ENCODE peak calls at places on chromosomes 16 and 17, in six cellular contexts. K is MM.1S; C is neural progenitor cell; V is effector memory CD4-positive, alpha-beta T cell; F is ovary; J is foreskin fibroblast. B is an unnamed sample.

GRCh38 chr16:27025581-27025980 is 41.1 kb upstream of the C16orf82 start:
- DNase-seq in C (no peak), V (no peak), K (no peak), F (no peak), J (no peak), B (no peak)

GRCh38 chr16:78390070-78390469 is 290.6 kb downstream of the WWOX start:
- DNase-seq in C (no peak), K (no peak), J (no peak), F (no peak), V (no peak), B (no peak)

GRCh38 chr16:58284021-58284420 is 10.8 kb downstream of the PRSS54 start:
- DNase-seq in C (no peak), J (no peak), K (no peak), F (no peak), V (no peak), B (no peak)

GRCh38 chr17:164536-165235 is 16.8 kb downstream of the DOC2B start:
- DNase-seq in J (no peak), V (no peak), C (peak), K (no peak), F (peak), B (no peak)

GRCh38 chr17:57349533-57350227 is 93.4 kb downstream of the MSI2 start:
- DNase-seq in F (no peak), K (no peak), J (no peak), C (no peak), V (no peak), B (no peak)

GRCh38 chr17:27533874-27534815 is 77.9 kb downstream of the KSR1 start:
- DNase-seq in C (peak), V (no peak), K (no peak), F (no peak), J (peak), B (no peak)

GRCh38 chr16:14553447-14553846 is 76.6 kb downstream of the PARN start:
- DNase-seq in F (no peak), J (no peak), C (no peak), V (no peak), K (no peak), B (no peak)

GRCh38 chr16:11734025-11734652 is 8.5 kb downstream of the TXNDC11 start:
- DNase-seq in J (no peak), K (peak), V (no peak), C (no peak), F (no peak), B (no peak)

GRCh38 chr16:71367243-71367976 is 8.9 kb downstream of the CALB2 start:
- DNase-seq in C (peak), J (peak), V (no peak), K (peak), F (no peak), B (no peak)

GRCh38 chr17:42436401-42436800 is 13.3 kb upstream of the CAVIN1 start:
- DNase-seq in V (no peak), J (peak), C (no peak), K (no peak), F (no peak), B (no peak)

GRCh38 chr17:58224315-58224714 is 5.3 kb upstream of the MKS1 start:
- DNase-seq in K (no peak), C (no peak), V (no peak), F (no peak), J (peak), B (no peak)

GRCh38 chr16:1535391-1536291 is 2.2 kb downstream of the TMEM204 start:
- DNase-seq in V (no peak), K (no peak), C (no peak), J (no peak), F (no peak), B (no peak)

GRCh38 chr17:50111687-50112655 is 16.8 kb downstream of the PDK2 start:
- DNase-seq in K (no peak), J (no peak), V (no peak), F (peak), C (peak), B (peak)

GRCh38 chr17:43367588-43368242 is 31.1 kb upstream of the ARL4D start:
- DNase-seq in F (peak), V (no peak), C (peak), K (peak), J (peak), B (no peak)

GRCh38 chr17:73754886-73755285 is 110.6 kb upstream of the SDK2 start:
- DNase-seq in V (no peak), C (no peak), K (no peak), F (no peak), J (no peak), B (no peak)

GRCh38 chr16:66406534-66407368 is 20.3 kb upstream of the BEAN1 start:
- DNase-seq in C (peak), K (peak), F (peak), V (peak), J (no peak), B (peak)

GRCh38 chr17:83124871-83125514 is 45.6 kb downstream of the METRNL start:
- DNase-seq in C (no peak), F (peak), K (no peak), J (no peak), V (peak), B (peak)

GRCh38 chr16:31475949-31476304 is 4.0 kb downstream of the TGFB1I1 start:
- DNase-seq in V (no peak), J (no peak), C (no peak), F (no peak), K (no peak), B (no peak)
- H3K4me3 ChIP-seq in V (peak), J (no peak), C (no peak), F (no peak), K (no peak), B (peak)

GRCh38 chr16:69127966-69128510 is 4.3 kb downstream of the CHTF8 start:
- DNase-seq in C (no peak), V (no peak), F (no peak), J (no peak), K (no peak), B (no peak)

GRCh38 chr16:69131167-69131748 is 1.1 kb downstream of the CHTF8 start:
- DNase-seq in J (no peak), V (no peak), K (no peak), F (no peak), C (peak), B (no peak)

GRCh38 chr16:69132424-69133252 is at the start of the genes CHTF8 and UTP4:
- DNase-seq in J (peak), K (peak), V (peak), C (peak), F (peak), B (peak)

GRCh38 chr16:69131749-69132423 is 502 bp downstream of the CHTF8 start:
- DNase-seq in J (peak), V (peak), K (peak), F (peak), C (peak), B (peak)

GRCh38 chr16:69130461-69130860 is 1.9 kb downstream of the CHTF8 start:
- DNase-seq in J (no peak), F (no peak), C (no peak), K (no peak), V (no peak), B (no peak)
- H3K4me3 ChIP-seq in J (peak), F (no peak), C (peak), K (no peak), V (no peak), B (no peak)

GRCh38 chr17:6346986-6347385 is 87.9 kb downstream of the AIPL1 start:
- DNase-seq in J (no peak), V (no peak), K (no peak), C (no peak), F (no peak), B (no peak)

GRCh38 chr17:6343736-6344135 is 91.2 kb downstream of the AIPL1 start:
- DNase-seq in J (no peak), F (no peak), C (no peak), K (no peak), V (no peak), B (no peak)

GRCh38 chr17:6346387-6346786 is 88.5 kb downstream of the AIPL1 start:
- DNase-seq in F (no peak), C (no peak), J (no peak), V (no peak), K (no peak), B (peak)

GRCh38 chr17:6347776-6348175 is 87.1 kb downstream of the AIPL1 start:
- DNase-seq in C (no peak), K (no peak), V (no peak), J (no peak), F (no peak), B (peak)

DNA sequence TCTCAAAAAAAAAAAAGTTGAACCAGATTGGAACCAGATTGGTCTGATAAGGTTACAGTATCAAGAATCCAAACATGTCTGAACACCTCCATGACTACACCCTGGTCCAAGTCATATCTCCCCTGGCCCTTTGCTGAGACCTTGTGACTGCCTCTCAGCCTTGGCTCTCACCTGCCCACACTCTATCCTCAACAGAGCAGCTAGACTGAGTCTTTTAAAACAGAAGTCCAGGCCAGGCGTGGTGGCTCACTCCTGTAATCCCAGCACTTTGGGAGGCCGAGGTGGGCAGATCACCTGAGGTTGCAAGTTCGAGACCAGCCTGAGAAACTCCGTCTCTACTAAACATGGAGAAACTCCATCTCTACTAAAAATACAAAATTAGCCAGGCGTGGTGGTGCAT is 91.7 kb downstream of the AIPL1 start:
- DNase-seq in V (no peak), F (no peak), J (no peak), K (no peak), C (no peak), B (no peak)
- H3K4me3 ChIP-seq in V (no peak), F (no peak), J (no peak), K (no peak), C (no peak), B (no peak)

DNA sequence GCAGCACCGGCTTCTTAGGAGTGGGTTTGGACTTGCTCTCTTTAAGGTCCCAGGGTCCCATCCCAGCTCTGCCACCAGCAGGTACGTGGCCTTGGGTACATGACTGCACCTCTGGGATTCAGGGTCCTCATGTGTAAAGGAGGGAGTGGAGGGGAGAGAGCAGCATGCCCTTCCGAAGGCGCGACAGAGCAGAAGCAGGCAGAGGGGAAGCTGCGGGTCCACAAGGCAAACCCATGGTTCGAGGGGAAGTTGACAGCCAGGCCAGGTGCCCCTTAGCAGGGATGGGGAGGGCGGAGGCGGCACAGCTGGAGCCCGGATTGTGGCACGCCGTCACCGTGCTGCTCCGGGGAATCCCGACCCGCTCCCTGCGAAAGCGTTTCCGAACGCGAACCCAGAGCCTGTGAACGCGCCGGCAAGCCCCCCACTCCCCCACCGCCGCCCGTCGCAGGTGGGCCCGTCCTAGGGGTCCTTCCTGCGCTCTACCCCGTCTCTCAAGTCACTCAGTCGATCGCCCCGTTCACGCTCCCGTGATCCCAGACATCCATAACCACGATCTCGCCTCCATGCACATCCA is 4.1 kb upstream of the TBX2 start:
- DNase-seq in J (no peak), K (no peak), V (no peak), F (no peak), C (peak), B (no peak)
- H3K4me3 ChIP-seq in J (no peak), K (no peak), V (no peak), F (no peak), C (no peak), B (peak)

GRCh38 chr17:4583796-4584124 is 569 bp upstream of the SMTNL2 start:
- DNase-seq in F (no peak), V (no peak), J (no peak), K (no peak), C (peak), B (no peak)
- H3K4me3 ChIP-seq in F (peak), V (peak), J (no peak), K (no peak), C (peak), B (peak)

GRCh38 chr16:85171004-85171808 is 58.9 kb upstream of the CIBAR2 start:
- DNase-seq in K (no peak), J (no peak), F (peak), V (no peak), C (no peak), B (no peak)

GRCh38 chr16:85173077-85173980 is 61.1 kb upstream of the CIBAR2 start:
- DNase-seq in C (peak), V (no peak), J (peak), F (peak), K (no peak), B (no peak)

GRCh38 chr16:85173981-85174751 is 61.9 kb upstream of the CIBAR2 start:
- DNase-seq in J (peak), F (peak), V (no peak), K (no peak), C (peak), B (no peak)

GRCh38 chr16:85171809-85172464 is 59.7 kb upstream of the CIBAR2 start:
- DNase-seq in K (no peak), C (no peak), F (peak), V (no peak), J (no peak), B (no peak)

GRCh38 chr16:85172465-85173071 is 60.3 kb upstream of the CIBAR2 start:
- DNase-seq in J (peak), F (peak), C (peak), K (no peak), V (no peak), B (no peak)
- H3K4me3 ChIP-seq in J (peak), F (peak), C (no peak), K (no peak), V (no peak), B (peak)

GRCh38 chr17:48624544-48625501 is 1.3 kb downstream of the HOXB9 start:
- DNase-seq in F (no peak), C (peak), V (no peak), J (no peak), K (no peak), B (no peak)
- H3K4me3 ChIP-seq in F (peak), C (peak), V (peak), J (no peak), K (peak), B (peak)